ENCODE peak calls at places on chromosomes 6 and 20, in eight cellular contexts. Q, J, W, X, Y, D, G and E are unnamed samples.

GRCh38 chr6:2961491-2961890 is 9.9 kb downstream of the SERPINB6 start:
- DNase-seq in Q (peak; percentile 57), J (no peak), W (no peak), X (no peak), Y (no peak), D (no peak), G (no peak), E (no peak)

GRCh38 chr20:62120990-62121775 is 1.1 kb upstream of the LSM14B start:
- DNase-seq in Q (no peak), J (peak; percentile 86), W (no peak), X (no peak), Y (no peak), D (no peak), G (peak; percentile 85), E (peak; percentile 52)

GRCh38 chr20:51767018-51767866 is 948 bp downstream of the ATP9A start:
- DNase-seq in Q (peak; percentile 93), J (peak; percentile 61), W (no peak), X (peak; percentile 2), Y (peak; percentile 92), D (peak; percentile 48), G (peak; percentile 94), E (peak; percentile 94)

GRCh38 chr6:101396552-101397173 is 3.2 kb downstream of the GRIK2 start:
- DNase-seq in Q (peak; percentile 66), J (peak; percentile 54), W (no peak), X (peak; percentile 2), Y (peak; percentile 59), D (peak; percentile 62), G (no peak), E (no peak)

GRCh38 chr6:149855040-149855654 is 9.0 kb downstream of the LRP11 start:
- DNase-seq in Q (no peak), J (peak; percentile 92), W (no peak), X (no peak), Y (peak; percentile 42), D (peak; percentile 84), G (no peak), E (no peak)

GRCh38 chr6:112626468-112627082 is 279.4 kb downstream of the RFPL4B start:
- DNase-seq in Q (no peak), J (peak; percentile 79), W (no peak), X (no peak), Y (no peak), D (no peak), G (no peak), E (no peak)

GRCh38 chr6:28489366-28490190 is 26.0 kb downstream of the GPX6 start:
- DNase-seq in Q (peak; percentile 57), J (peak; percentile 75), W (peak; percentile 25), X (no peak), Y (peak; percentile 28), D (no peak), G (peak; percentile 90), E (peak; percentile 87)

GRCh38 chr20:16898433-16898832 is 150.3 kb downstream of the OTOR start:
- DNase-seq in Q (no peak), J (peak; percentile 22), W (no peak), X (no peak), Y (no peak), D (no peak), G (no peak), E (no peak)

GRCh38 chr6:153538491-153538890 is 407.4 kb upstream of the RGS17 start:
- DNase-seq in Q (no peak), J (peak; percentile 34), W (no peak), X (no peak), Y (no peak), D (no peak), G (no peak), E (no peak)

GRCh38 chr6:31477521-31477920 is 20.4 kb upstream of the MICB start:
- DNase-seq in Q (no peak), J (no peak), W (no peak), X (no peak), Y (no peak), D (no peak), G (no peak), E (no peak)

GRCh38 chr6:52233975-52234823 is 10.1 kb downstream of the IL17F start:
- DNase-seq in Q (no peak), J (peak; percentile 84), W (no peak), X (no peak), Y (peak; percentile 53), D (peak; percentile 62), G (no peak), E (no peak)

DNA sequence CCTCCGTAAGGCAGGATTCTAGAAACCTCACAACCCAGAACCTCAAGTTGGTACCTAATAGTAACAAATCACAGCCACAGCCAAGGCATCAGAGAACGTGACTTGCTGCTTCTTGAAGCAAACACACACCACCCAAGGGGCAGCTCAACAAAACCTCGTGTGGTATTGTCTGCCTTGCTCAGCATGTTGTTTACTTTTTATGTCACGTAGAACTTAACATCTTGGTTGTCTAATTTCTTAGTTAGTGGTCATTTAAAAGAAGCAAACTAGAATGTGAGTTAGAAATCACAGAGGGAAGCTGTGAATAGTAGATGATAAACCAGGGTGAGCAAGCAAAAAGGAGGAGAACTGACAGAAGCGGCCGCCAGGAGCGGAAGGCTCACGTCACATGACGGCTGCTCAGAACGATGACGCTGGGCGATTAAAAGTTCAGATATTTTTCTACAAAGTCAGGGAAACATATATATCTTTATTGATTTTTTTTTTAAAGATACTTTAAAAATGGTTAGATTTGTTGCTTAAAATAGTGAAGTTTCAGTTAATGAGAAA is 51.5 kb upstream of the KIF25 start:
- DNase-seq in Q (no peak), J (no peak), W (no peak), X (no peak), Y (no peak), D (no peak), G (no peak), E (no peak)
- H3K36me3 ChIP-seq in Q (peaks cover 79% of the 10 kb centered on the region), J (peaks cover 12% of the 10 kb centered on the region), W (no peaks in the 10 kb centered on the region), X (no peaks in the 10 kb centered on the region), Y (peaks cover 83% of the 10 kb centered on the region), D (peaks cover 53% of the 10 kb centered on the region), G (peaks cover 76% of the 10 kb centered on the region), E (peaks cover 37% of the 10 kb centered on the region)

DNA sequence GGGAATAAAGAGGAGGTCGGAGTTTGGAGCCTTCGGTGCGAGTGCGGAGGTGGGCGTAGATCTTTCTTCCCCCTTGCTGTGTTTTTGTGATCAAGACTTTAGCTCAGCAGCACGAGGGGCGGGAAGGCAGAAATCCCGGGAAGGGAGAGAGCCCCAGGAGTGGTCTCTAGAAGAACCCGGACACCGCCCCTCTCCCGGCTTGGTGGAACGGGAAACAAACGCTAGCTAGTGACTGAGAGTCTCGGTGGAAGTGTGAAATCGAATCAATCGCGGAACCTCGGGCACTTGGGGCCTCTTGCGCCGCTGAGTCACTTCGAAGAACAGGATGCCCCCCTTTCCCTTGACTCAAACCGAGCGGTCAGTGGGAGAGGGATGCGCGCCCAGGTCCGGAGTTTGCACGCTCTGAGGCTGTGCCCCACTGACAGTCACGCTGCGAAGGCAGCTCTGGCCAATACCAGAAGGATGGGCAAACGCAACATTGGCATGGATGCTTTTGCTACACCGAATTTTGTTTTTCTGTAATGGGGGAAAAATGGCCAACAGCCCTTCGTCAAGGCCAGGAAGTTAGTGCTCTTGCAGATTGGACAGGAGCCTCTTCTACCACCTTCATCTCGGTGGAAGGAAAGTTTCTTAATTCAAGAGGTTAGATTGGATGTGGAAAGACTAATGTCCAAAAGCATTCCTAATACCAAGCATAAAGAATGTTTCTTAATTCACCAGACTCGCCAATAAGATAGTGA is 1.6 kb upstream of the OLIG3 start:
- DNase-seq in Q (no peak), J (no peak), W (no peak), X (no peak), Y (no peak), D (no peak), G (no peak), E (no peak)
- H3K9me3 ChIP-seq in Q (no peaks in the 10 kb centered on the region), J (no peaks in the 10 kb centered on the region), W (no peaks in the 10 kb centered on the region), X (no peaks in the 10 kb centered on the region), Y (no peaks in the 10 kb centered on the region), D (no peaks in the 10 kb centered on the region), G (no peaks in the 10 kb centered on the region), E (no peaks in the 10 kb centered on the region)

GRCh38 chr20:50412069-50412468 is 98.1 kb upstream of the PTPN1 start:
- DNase-seq in Q (no peak), J (no peak), W (no peak), X (no peak), Y (no peak), D (no peak), G (no peak), E (no peak)
- H3K36me3 ChIP-seq in Q (no peaks in the 10 kb centered on the region), J (no peaks in the 10 kb centered on the region), W (no peaks in the 10 kb centered on the region), X (no peaks in the 10 kb centered on the region), Y (no peaks in the 10 kb centered on the region), D (no peaks in the 10 kb centered on the region), G (no peaks in the 10 kb centered on the region), E (no peaks in the 10 kb centered on the region)

DNA sequence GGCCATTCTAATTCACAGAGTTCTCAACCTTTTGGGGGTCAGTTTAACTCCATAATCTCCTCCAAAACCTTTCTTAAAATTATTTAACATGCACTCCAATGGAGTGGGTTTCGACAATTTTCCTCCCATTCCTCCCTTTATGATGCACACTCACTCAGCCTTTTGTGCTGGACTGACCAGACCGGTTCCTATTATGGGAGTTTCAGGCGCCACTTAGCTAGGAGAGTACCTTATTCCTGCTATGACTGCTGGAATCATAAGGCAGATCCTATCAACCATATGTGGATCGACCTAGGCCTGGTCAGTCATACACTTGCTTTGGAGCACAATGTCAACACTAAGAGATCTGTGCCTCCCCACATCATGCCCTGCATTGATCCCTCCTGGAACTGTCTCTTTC is 63.9 kb upstream of the MOCS1 start:
- DNase-seq in Q (no peak), J (no peak), W (no peak), X (no peak), Y (no peak), D (no peak), G (no peak), E (no peak)
- H3K9me3 ChIP-seq in Q (no peaks in the 10 kb centered on the region), J (no peaks in the 10 kb centered on the region), W (peaks cover 1% of the 10 kb centered on the region), X (peaks cover 7% of the 10 kb centered on the region), Y (peaks cover 35% of the 10 kb centered on the region), D (peaks cover 7% of the 10 kb centered on the region), G (peaks cover 14% of the 10 kb centered on the region), E (peaks cover 24% of the 10 kb centered on the region)

DNA sequence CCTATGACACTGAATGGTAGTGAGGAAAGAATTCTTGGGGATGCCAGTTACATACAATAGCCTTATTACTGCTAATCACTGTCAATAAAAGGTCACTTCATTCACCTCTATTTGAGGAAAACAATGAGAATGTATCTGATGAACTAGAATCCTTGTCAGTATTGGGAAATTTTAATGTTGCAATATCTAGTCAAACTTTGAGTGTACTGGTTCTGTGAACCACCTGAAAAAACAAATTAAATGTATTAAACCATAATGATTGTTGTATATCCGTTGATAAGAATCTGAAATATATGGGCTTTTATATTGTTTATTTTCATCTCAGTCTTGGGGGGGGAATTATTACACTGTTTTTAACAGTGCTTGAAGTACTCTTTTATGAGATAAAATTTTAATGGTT is 10.6 kb downstream of the TAF11 start:
- DNase-seq in Q (no peak), J (no peak), W (no peak), X (no peak), Y (no peak), D (no peak), G (no peak), E (no peak)
- H3K36me3 ChIP-seq in Q (peaks cover 54% of the 10 kb centered on the region), J (peaks cover 64% of the 10 kb centered on the region), W (no peaks in the 10 kb centered on the region), X (peaks cover 55% of the 10 kb centered on the region), Y (peaks cover 100% of the 10 kb centered on the region), D (peaks cover 90% of the 10 kb centered on the region), G (peaks cover 99% of the 10 kb centered on the region), E (peaks cover 69% of the 10 kb centered on the region)

GRCh38 chr6:163281661-163282060 is 132.9 kb upstream of the QKI start:
- DNase-seq in Q (no peak), J (no peak), W (no peak), X (no peak), Y (no peak), D (no peak), G (no peak), E (no peak)
- H3K9me3 ChIP-seq in Q (no peaks in the 10 kb centered on the region), J (no peaks in the 10 kb centered on the region), W (no peaks in the 10 kb centered on the region), X (no peaks in the 10 kb centered on the region), Y (no peaks in the 10 kb centered on the region), D (no peaks in the 10 kb centered on the region), G (no peaks in the 10 kb centered on the region), E (no peaks in the 10 kb centered on the region)